ENCODE peak calls at places on chromosome 10, in seven cellular contexts. S is A549; E is CD8-positive, alpha-beta T cell; C is astrocyte; R is heart left ventricle; Z is psoas muscle; Y is foreskin keratinocyte. L is an unnamed sample.

GRCh38 chr10:35890061-35890969 is 248.2 kb upstream of the FZD8 start:
- DNase-seq in S (no peak), E (no peak), C (no peak), R (no peak), Z (no peak), Y (no peak), L (no peak)

GRCh38 chr10:100744136-100744979 is 1.0 kb upstream of the PAX2 start:
- DNase-seq in S (peak; percentile 42), E (no peak), C (no peak), R (no peak), Z (no peak), Y (no peak), L (no peak)

GRCh38 chr10:94645285-94645684 is 38.2 kb upstream of the CYP2C18 start:
- DNase-seq in S (no peak), E (no peak), C (no peak), R (no peak), Z (no peak), Y (no peak), L (no peak)

GRCh38 chr10:99583702-99584101 is 36.5 kb downstream of the SLC25A28 start:
- DNase-seq in S (no peak), E (no peak), C (no peak), R (no peak), Z (no peak), Y (no peak), L (no peak)

GRCh38 chr10:100338434-100339036 is 8.5 kb upstream of the SCD start:
- DNase-seq in S (peak; percentile 64), E (peak; percentile 74), C (no peak), R (peak; percentile 63), Z (peak; percentile 71), Y (no peak), L (peak; percentile 84)

GRCh38 chr10:72261323-72262018 is 12.3 kb upstream of the DDIT4 start:
- DNase-seq in S (peak; percentile 69), E (no peak), C (no peak), R (no peak), Z (no peak), Y (no peak), L (no peak)

GRCh38 chr10:25815236-25815635 is 118.8 kb upstream of the MYO3A start:
- DNase-seq in S (no peak), E (no peak), C (peak; percentile 92), R (no peak), Z (no peak), Y (no peak), L (no peak)

GRCh38 chr10:100562806-100563293 is 27.1 kb downstream of the HIF1AN start:
- DNase-seq in S (peak; percentile 48), E (no peak), C (peak; percentile 18), R (no peak), Z (no peak), Y (no peak), L (no peak)

GRCh38 chr10:98030093-98030821 is at the start of gene CRTAC1:
- DNase-seq in S (peak; percentile 32), E (no peak), C (no peak), R (peak; percentile 63), Z (peak; percentile 48), Y (no peak), L (peak; percentile 57)

GRCh38 chr10:126588024-126588423 is 82.5 kb downstream of the C10orf90 start:
- DNase-seq in S (no peak), E (no peak), C (no peak), R (no peak), Z (no peak), Y (no peak), L (no peak)

GRCh38 chr10:28554952-28555351 is 22.0 kb downstream of the WAC start:
- DNase-seq in S (no peak), E (no peak), C (no peak), R (no peak), Z (no peak), Y (no peak), L (no peak)
- H3K4me1 ChIP-seq in S (peaks cover 38% of the 10 kb centered on the region), E (peaks cover 78% of the 10 kb centered on the region), C (peaks cover 5% of the 10 kb centered on the region), R (peaks cover 78% of the 10 kb centered on the region), Z (peaks cover 77% of the 10 kb centered on the region), Y (peaks cover 32% of the 10 kb centered on the region), L (peaks cover 8% of the 10 kb centered on the region)

DNA sequence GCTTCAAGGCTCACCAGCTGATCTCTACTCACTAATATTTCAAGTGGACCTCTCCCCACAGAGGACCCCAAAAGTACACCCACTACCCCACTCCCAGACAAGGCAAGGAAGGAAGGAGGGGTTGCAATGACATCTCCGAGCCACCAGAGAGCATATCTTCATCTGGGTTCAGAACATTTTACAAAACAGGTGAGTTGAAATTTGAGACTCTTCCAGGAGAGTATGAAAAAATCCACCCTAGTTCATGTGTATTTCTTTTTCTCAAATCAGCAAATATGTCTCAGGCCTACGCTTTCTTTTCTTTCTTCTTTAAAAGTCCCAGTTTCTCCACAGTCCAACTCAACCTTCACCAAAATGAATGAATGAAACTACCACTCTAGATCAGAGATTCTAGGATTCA is 61.9 kb downstream of the SGMS1 start:
- DNase-seq in S (no peak), E (no peak), C (no peak), R (no peak), Z (no peak), Y (no peak), L (no peak)
- H3K4me1 ChIP-seq in S (peaks cover 6% of the 10 kb centered on the region), E (no peaks in the 10 kb centered on the region), C (peaks cover 5% of the 10 kb centered on the region), R (peaks cover 34% of the 10 kb centered on the region), Z (peaks cover 38% of the 10 kb centered on the region), Y (peaks cover 8% of the 10 kb centered on the region), L (peaks cover 4% of the 10 kb centered on the region)

GRCh38 chr10:125025341-125025740 is 83.4 kb downstream of the ZRANB1 start:
- DNase-seq in S (no peak), E (no peak), C (peak; percentile 35), R (no peak), Z (no peak), Y (no peak), L (peak; percentile 37)
- H3K4me1 ChIP-seq in S (peaks cover 11% of the 10 kb centered on the region), E (no peaks in the 10 kb centered on the region), C (peaks cover 19% of the 10 kb centered on the region), R (peaks cover 60% of the 10 kb centered on the region), Z (peaks cover 81% of the 10 kb centered on the region), Y (peaks cover 17% of the 10 kb centered on the region), L (peaks cover 29% of the 10 kb centered on the region)

DNA sequence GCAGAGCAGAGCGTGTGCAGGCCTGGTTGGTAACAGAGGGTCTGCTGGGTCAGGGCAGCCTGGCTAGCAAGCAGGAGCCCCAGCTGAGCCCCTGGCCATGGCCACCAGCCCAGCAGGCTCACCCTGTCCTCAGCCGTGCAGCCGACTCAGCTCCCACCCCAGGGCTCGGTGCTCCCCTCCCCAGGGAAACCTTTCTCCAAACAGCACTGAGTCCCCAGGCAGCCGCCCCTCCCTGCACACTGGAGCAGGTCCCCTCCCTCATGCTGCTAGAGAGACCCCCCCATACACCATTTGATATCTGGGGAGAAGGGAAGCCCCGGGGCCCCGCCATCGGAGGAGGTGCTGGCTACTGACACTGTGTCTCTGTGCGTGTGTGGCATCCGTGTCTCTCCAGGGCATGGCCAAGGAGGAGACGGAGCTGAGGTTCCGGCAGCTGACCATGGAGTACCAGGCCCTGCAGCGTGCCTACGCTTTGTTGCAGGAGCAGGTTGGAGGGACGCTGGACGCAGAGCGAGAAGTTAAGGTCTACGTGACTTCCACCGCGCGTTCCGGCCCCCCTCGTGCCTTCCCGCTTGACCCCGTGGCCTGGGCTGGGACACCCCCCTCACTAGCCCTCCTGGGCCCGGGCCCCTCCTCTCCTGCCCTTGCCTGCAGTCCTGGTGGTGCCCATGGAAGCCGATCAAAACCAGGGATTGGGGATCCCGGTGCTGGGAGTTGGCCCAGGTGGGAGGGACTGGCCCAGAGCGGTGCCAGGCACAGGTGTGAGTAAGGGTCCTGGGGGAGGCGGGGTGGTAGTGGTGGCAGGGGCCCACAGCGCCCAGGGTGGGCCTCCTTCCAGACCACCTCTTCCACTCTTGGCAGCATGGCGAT is 45.0 kb upstream of the DPYSL4 start:
- DNase-seq in S (no peak), E (no peak), C (no peak), R (peak; percentile 22), Z (peak; percentile 11), Y (no peak), L (peak; percentile 36)
- H3K4me1 ChIP-seq in S (no peaks in the 10 kb centered on the region), E (peaks cover 3% of the 10 kb centered on the region), C (no peaks in the 10 kb centered on the region), R (peaks cover 6% of the 10 kb centered on the region), Z (no peaks in the 10 kb centered on the region), Y (no peaks in the 10 kb centered on the region), L (peaks cover 6% of the 10 kb centered on the region)

DNA sequence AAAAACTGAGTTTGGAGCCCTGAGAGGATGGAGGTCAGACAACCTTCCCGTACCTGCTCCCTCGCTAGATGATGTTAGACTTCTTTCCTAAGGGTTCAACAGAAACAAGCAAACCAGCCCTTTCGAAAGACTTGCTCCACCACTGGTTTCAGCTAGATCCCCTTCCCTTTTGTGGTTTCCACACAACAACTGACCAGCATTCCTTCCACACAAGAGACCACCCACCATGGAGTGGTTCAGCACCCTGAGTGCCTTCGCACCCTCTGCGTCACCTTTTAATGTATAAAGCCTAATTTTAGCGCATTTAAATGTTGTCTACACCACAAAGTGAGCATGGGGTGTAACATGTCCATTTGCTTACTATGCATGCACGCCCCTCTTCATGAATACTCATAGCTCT is 68.9 kb downstream of the TACC2 start:
- DNase-seq in S (no peak), E (no peak), C (no peak), R (no peak), Z (no peak), Y (no peak), L (no peak)
- H3K4me1 ChIP-seq in S (peaks cover 52% of the 10 kb centered on the region), E (no peaks in the 10 kb centered on the region), C (peaks cover 6% of the 10 kb centered on the region), R (peaks cover 20% of the 10 kb centered on the region), Z (peaks cover 32% of the 10 kb centered on the region), Y (peaks cover 4% of the 10 kb centered on the region), L (peaks cover 2% of the 10 kb centered on the region)

GRCh38 chr10:17067549-17068264 is 61.9 kb downstream of the CUBN start:
- DNase-seq in S (no peak), E (no peak), C (peak; percentile 46), R (no peak), Z (no peak), Y (no peak), L (no peak)
- H3K4me1 ChIP-seq in S (peaks cover 15% of the 10 kb centered on the region), E (peaks cover 9% of the 10 kb centered on the region), C (peaks cover 26% of the 10 kb centered on the region), R (peaks cover 6% of the 10 kb centered on the region), Z (no peaks in the 10 kb centered on the region), Y (peaks cover 18% of the 10 kb centered on the region), L (peaks cover 3% of the 10 kb centered on the region)

DNA sequence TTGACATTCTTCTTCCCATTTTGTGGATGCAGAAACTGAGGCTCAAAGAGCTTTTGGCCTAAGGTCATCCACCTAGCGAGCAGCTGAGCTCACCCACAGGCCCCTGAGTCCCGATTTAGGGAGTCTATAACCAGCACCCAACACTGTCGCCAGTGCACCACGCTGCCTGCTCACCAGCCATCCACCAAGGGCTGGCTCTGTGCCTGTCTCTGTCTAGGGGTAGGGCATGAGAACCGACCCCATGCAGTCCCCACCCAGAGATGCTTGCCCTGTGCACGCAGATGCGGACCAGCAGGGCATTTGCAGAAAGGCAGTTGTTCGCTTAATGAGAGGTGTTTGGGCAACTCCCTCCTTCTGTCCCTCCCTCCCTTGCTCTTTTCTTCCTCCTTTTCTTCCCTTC is 97.2 kb downstream of the GRK5 start:
- DNase-seq in S (no peak), E (no peak), C (no peak), R (no peak), Z (no peak), Y (no peak), L (no peak)
- H3K4me1 ChIP-seq in S (peaks cover 66% of the 10 kb centered on the region), E (peaks cover 71% of the 10 kb centered on the region), C (peaks cover 35% of the 10 kb centered on the region), R (peaks cover 58% of the 10 kb centered on the region), Z (no peaks in the 10 kb centered on the region), Y (peaks cover 25% of the 10 kb centered on the region), L (peaks cover 4% of the 10 kb centered on the region)

GRCh38 chr10:12704488-12704887 is 297.0 kb downstream of the CCDC3 start:
- DNase-seq in S (no peak), E (no peak), C (no peak), R (no peak), Z (no peak), Y (no peak), L (no peak)
- H3K4me1 ChIP-seq in S (peaks cover 75% of the 10 kb centered on the region), E (no peaks in the 10 kb centered on the region), C (peaks cover 73% of the 10 kb centered on the region), R (peaks cover 28% of the 10 kb centered on the region), Z (no peaks in the 10 kb centered on the region), Y (peaks cover 33% of the 10 kb centered on the region), L (peaks cover 9% of the 10 kb centered on the region)

GRCh38 chr10:121307411-121307980 is 290.7 kb downstream of the FGFR2 start:
- DNase-seq in S (no peak), E (no peak), C (no peak), R (no peak), Z (no peak), Y (peak; percentile 90), L (no peak)
- H3K4me1 ChIP-seq in S (no peaks in the 10 kb centered on the region), E (no peaks in the 10 kb centered on the region), C (no peaks in the 10 kb centered on the region), R (no peaks in the 10 kb centered on the region), Z (no peaks in the 10 kb centered on the region), Y (peaks cover 52% of the 10 kb centered on the region), L (no peaks in the 10 kb centered on the region)

L was measured in ovary.